ENCODE peak calls at places on chromosome 6, in four cellular contexts. One of them, this sample, is unnamed.

GRCh38 chr6:85428486-85428885 is 21.4 kb upstream of the NT5E start:
- DNase-seq in fibroblast of lung: no peak
- DNase-seq in OCI-LY7: no peak
- DNase-seq in neural progenitor cell: no peak
- DNase-seq in this sample: no peak

GRCh38 chr6:161369339-161369738 is 95.5 kb upstream of the AGPAT4 start:
- DNase-seq in fibroblast of lung: peak; percentile 90
- DNase-seq in OCI-LY7: no peak
- DNase-seq in neural progenitor cell: no peak
- DNase-seq in this sample: peak; percentile 72

GRCh38 chr6:39791311-39791710 is 865 bp upstream of the DAAM2 start:
- DNase-seq in fibroblast of lung: no peak
- DNase-seq in OCI-LY7: peak; percentile 29
- DNase-seq in neural progenitor cell: no peak
- DNase-seq in this sample: no peak

GRCh38 chr6:148624025-148624424 is 122.8 kb upstream of the UST start:
- DNase-seq in fibroblast of lung: no peak
- DNase-seq in OCI-LY7: no peak
- DNase-seq in neural progenitor cell: no peak
- DNase-seq in this sample: no peak

GRCh38 chr6:37049990-37050853 is 44.8 kb downstream of the FGD2 start:
- DNase-seq in fibroblast of lung: no peak
- DNase-seq in OCI-LY7: peak; percentile 82
- DNase-seq in neural progenitor cell: no peak
- DNase-seq in this sample: no peak

GRCh38 chr6:26053929-26054658 is 33.1 kb upstream of the HFE start:
- DNase-seq in fibroblast of lung: peak; percentile 16
- DNase-seq in OCI-LY7: peak; percentile 58
- DNase-seq in neural progenitor cell: no peak
- DNase-seq in this sample: no peak

GRCh38 chr6:2938004-2938631 is 33.2 kb downstream of the SERPINB6 start:
- DNase-seq in fibroblast of lung: no peak
- DNase-seq in OCI-LY7: no peak
- DNase-seq in neural progenitor cell: no peak
- DNase-seq in this sample: no peak

GRCh38 chr6:3001773-3002293 is 2.1 kb downstream of the NQO2 start:
- DNase-seq in fibroblast of lung: peak; percentile 70
- DNase-seq in OCI-LY7: peak; percentile 18
- DNase-seq in neural progenitor cell: peak; percentile 66
- DNase-seq in this sample: peak; percentile 55

GRCh38 chr6:2754396-2754795 is 3.7 kb upstream of the MYLK4 start:
- DNase-seq in fibroblast of lung: no peak
- DNase-seq in OCI-LY7: no peak
- DNase-seq in neural progenitor cell: no peak
- DNase-seq in this sample: no peak

GRCh38 chr6:108760158-108761050 is 87.8 kb upstream of the ARMC2 start:
- DNase-seq in fibroblast of lung: peak; percentile 50
- DNase-seq in OCI-LY7: no peak
- DNase-seq in neural progenitor cell: no peak
- DNase-seq in this sample: peak; percentile 49

GRCh38 chr6:21594427-21595264 is 1.1 kb downstream of the SOX4 start:
- DNase-seq in fibroblast of lung: peak; percentile 67
- DNase-seq in OCI-LY7: peak; percentile 64
- DNase-seq in neural progenitor cell: peak; percentile 64
- DNase-seq in this sample: peak; percentile 63

GRCh38 chr6:154502564-154502963 is 7.9 kb downstream of the CNKSR3 start:
- DNase-seq in fibroblast of lung: no peak
- DNase-seq in OCI-LY7: no peak
- DNase-seq in neural progenitor cell: no peak
- DNase-seq in this sample: no peak

GRCh38 chr6:158793432-158793831 is 25.7 kb downstream of the EZR start:
- DNase-seq in fibroblast of lung: peak; percentile 61
- DNase-seq in OCI-LY7: peak; percentile 69
- DNase-seq in neural progenitor cell: peak; percentile 38
- DNase-seq in this sample: peak; percentile 34

GRCh38 chr6:83442752-83443151 is 11.9 kb upstream of the ME1 start:
- DNase-seq in fibroblast of lung: peak; percentile 78
- DNase-seq in OCI-LY7: no peak
- DNase-seq in neural progenitor cell: peak; percentile 30
- DNase-seq in this sample: peak; percentile 20

GRCh38 chr6:153125032-153125431 is 6.0 kb downstream of the RGS17 start:
- DNase-seq in fibroblast of lung: no peak
- DNase-seq in OCI-LY7: no peak
- DNase-seq in neural progenitor cell: no peak
- DNase-seq in this sample: no peak

GRCh38 chr6:131029661-131030297 is 33.3 kb downstream of the EPB41L2 start:
- DNase-seq in fibroblast of lung: peak; percentile 67
- DNase-seq in OCI-LY7: no peak
- DNase-seq in neural progenitor cell: peak; percentile 40
- DNase-seq in this sample: no peak

GRCh38 chr6:168308390-168309144 is 11.0 kb downstream of the DACT2 start:
- DNase-seq in fibroblast of lung: no peak
- DNase-seq in OCI-LY7: no peak
- DNase-seq in neural progenitor cell: no peak
- DNase-seq in this sample: no peak

GRCh38 chr6:89351632-89352328 is 742 bp downstream of the UBE2J1 start:
- DNase-seq in fibroblast of lung: no peak
- DNase-seq in OCI-LY7: no peak
- DNase-seq in neural progenitor cell: no peak
- DNase-seq in this sample: peak; percentile 32

GRCh38 chr6:88477411-88477810 is 311.3 kb upstream of the CNR1 start:
- DNase-seq in fibroblast of lung: no peak
- DNase-seq in OCI-LY7: no peak
- DNase-seq in neural progenitor cell: no peak
- DNase-seq in this sample: no peak

GRCh38 chr6:112502348-112503130 is 155.4 kb downstream of the RFPL4B start:
- DNase-seq in fibroblast of lung: peak; percentile 47
- DNase-seq in OCI-LY7: no peak
- DNase-seq in neural progenitor cell: peak; percentile 16
- DNase-seq in this sample: peak; percentile 4

GRCh38 chr6:17268114-17268513 is 13.0 kb upstream of the RBM24 start:
- DNase-seq in fibroblast of lung: peak; percentile 87
- DNase-seq in OCI-LY7: no peak
- DNase-seq in neural progenitor cell: no peak
- DNase-seq in this sample: no peak

GRCh38 chr6:54698974-54699373 is 147.6 kb upstream of the FAM83B start:
- DNase-seq in fibroblast of lung: no peak
- DNase-seq in OCI-LY7: no peak
- DNase-seq in neural progenitor cell: no peak
- DNase-seq in this sample: peak; percentile 10
- H2AFZ ChIP-seq in fibroblast of lung: no peak overlapping the region
- H2AFZ ChIP-seq in OCI-LY7: no peak overlapping the region
- H2AFZ ChIP-seq in neural progenitor cell: peak overlapping the region; percentile 0
- H2AFZ ChIP-seq in this sample: no peak overlapping the region

GRCh38 chr6:113578691-113579090 is 278.5 kb upstream of the MARCKS start:
- DNase-seq in fibroblast of lung: no peak
- DNase-seq in OCI-LY7: no peak
- DNase-seq in neural progenitor cell: no peak
- DNase-seq in this sample: no peak
- H2AFZ ChIP-seq in fibroblast of lung: no peak overlapping the region
- H2AFZ ChIP-seq in OCI-LY7: no peak overlapping the region
- H2AFZ ChIP-seq in neural progenitor cell: no peak overlapping the region
- H2AFZ ChIP-seq in this sample: no peak overlapping the region

DNA sequence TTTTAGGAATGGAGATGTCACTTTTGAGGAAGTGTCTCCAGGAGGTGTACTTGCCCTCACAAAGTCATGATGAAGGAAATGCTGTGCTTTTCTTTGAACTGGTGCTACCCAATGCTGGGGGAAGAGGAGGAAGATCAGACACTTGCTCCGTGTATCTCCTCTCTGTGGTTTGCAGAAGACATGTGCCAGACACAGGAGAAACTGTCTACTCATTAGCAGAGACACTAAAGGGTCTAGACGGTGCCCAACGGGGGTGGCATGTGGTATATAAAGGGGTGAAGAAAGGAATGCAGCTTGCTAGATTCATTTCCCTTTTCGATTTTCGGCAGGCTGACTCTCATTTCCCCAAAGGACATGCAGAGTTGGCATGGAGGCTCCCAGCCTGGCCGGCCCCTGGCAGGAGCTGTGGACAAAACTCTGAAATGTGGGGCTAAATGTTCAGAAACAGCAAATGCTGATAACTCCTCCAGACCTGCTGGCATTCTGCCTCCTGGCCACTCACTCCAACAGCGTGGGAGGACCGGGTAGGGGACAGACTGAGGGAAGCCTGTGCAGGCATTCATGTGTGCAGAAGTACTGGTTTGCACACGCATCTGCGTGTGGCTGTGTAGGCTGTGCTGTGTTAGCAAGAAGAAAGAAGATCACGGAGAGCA is 59.6 kb upstream of the QKI start:
- DNase-seq in fibroblast of lung: peak; percentile 72
- DNase-seq in OCI-LY7: no peak
- DNase-seq in neural progenitor cell: no peak
- DNase-seq in this sample: no peak
- H2AFZ ChIP-seq in fibroblast of lung: peak overlapping the region; percentile 81
- H2AFZ ChIP-seq in OCI-LY7: no peak overlapping the region
- H2AFZ ChIP-seq in neural progenitor cell: peak overlapping the region; percentile 50
- H2AFZ ChIP-seq in this sample: no peak overlapping the region

DNA sequence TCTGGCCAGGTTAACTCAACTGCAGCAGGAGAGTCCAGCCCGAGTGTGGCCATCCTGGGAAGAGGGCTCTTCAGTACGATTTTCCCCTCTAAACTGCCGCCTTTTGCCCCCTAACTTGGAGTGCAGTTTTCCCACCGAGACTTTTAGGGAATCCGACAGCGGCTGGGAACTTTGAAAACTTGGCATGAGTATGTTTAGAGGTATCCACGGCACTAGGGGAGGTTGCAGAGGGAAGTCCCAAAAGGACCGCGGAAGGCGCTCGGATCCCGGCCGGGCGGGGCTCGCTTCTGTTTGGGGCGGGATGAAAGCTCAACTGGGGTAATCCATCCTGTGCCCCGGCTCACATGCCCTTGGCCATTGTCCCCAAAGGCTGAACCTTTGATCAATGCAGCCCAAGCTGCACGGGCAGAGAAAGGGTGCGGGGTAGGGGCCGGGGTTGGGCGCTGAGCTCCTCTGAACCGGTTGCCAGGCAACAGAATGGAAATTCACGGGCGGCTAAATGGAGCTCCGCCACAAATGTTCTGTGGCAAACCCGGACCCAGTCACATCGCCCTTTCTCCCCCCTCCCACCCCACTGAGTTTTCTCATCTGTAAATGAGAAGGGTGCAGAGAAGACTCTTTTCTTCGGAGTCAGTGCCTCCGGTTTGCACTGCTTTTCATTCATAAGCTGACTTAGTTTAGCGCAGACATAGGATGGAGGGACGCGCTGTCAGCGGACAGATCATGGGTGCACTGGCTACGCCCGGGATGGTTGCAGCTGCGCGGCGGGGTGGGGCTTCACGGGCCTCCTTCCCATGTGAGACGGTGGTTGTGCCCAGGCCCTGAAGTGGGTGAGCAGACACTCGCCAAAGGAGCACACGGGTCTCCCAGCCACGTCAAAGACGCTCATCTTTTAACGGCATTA is 2.3 kb downstream of the BMP6 start:
- DNase-seq in fibroblast of lung: peak; percentile 30
- DNase-seq in OCI-LY7: peak; percentile 22
- DNase-seq in neural progenitor cell: peak; percentile 80
- DNase-seq in this sample: peak; percentile 18
- H2AFZ ChIP-seq in fibroblast of lung: no peak overlapping the region
- H2AFZ ChIP-seq in OCI-LY7: no peak overlapping the region
- H2AFZ ChIP-seq in neural progenitor cell: peak overlapping the region; percentile 7
- H2AFZ ChIP-seq in this sample: no peak overlapping the region

DNA sequence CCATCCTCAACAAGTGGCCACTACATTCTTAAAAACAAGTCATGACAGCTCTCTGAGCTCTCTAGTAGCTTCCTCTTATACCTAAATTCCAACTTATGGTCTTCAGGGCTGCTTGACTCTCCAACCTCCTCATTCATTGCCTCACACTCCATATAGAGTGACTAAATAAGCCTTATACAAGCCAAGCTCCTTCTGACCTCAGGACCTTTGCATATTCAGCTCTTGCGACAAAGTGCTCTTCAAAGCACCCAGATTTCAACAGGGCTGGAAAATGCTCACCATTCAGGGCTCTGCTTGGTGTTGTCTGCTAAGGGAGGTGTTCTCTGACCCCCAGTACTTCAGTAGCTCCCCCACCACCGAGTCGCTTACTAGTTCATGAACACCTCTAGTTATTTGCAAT is 3.7 kb downstream of the TREML2 start:
- DNase-seq in fibroblast of lung: no peak
- DNase-seq in OCI-LY7: no peak
- DNase-seq in neural progenitor cell: no peak
- DNase-seq in this sample: no peak
- H2AFZ ChIP-seq in fibroblast of lung: no peak overlapping the region
- H2AFZ ChIP-seq in OCI-LY7: no peak overlapping the region
- H2AFZ ChIP-seq in neural progenitor cell: no peak overlapping the region
- H2AFZ ChIP-seq in this sample: no peak overlapping the region

GRCh38 chr6:115766745-115767462 is 293.8 kb downstream of the FRK start:
- DNase-seq in fibroblast of lung: no peak
- DNase-seq in OCI-LY7: no peak
- DNase-seq in neural progenitor cell: peak; percentile 64
- DNase-seq in this sample: peak; percentile 7
- H2AFZ ChIP-seq in fibroblast of lung: no peak overlapping the region
- H2AFZ ChIP-seq in OCI-LY7: no peak overlapping the region
- H2AFZ ChIP-seq in neural progenitor cell: peak overlapping the region; percentile 43
- H2AFZ ChIP-seq in this sample: no peak overlapping the region

DNA sequence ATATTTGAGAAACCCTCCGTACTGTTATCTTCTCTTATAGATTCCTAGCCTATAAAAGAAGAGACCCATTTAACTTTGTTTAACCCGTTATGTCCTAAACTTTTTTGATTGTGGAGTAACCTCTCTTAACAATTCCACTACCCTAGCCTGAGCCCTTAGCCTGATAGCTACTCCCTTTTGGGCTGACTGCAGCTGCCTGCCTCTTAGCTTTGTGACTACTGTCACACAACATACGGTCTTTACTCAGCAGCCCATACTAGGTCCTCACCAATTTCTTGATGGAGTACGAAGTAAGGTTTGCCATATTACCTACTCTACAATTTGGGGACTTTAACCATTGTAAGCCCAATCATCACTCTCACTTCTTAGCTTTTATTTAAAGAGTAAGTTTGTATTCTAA is 72.7 kb downstream of the QRSL1 start:
- DNase-seq in fibroblast of lung: no peak
- DNase-seq in OCI-LY7: peak; percentile 89
- DNase-seq in neural progenitor cell: no peak
- DNase-seq in this sample: no peak
- H2AFZ ChIP-seq in fibroblast of lung: no peak overlapping the region
- H2AFZ ChIP-seq in OCI-LY7: peak overlapping the region; percentile 33
- H2AFZ ChIP-seq in neural progenitor cell: no peak overlapping the region
- H2AFZ ChIP-seq in this sample: no peak overlapping the region

This sample was measured in hepatocyte.